ENCODE peak calls at places on chromosomes 3 and 15, in six cellular contexts. R, D, T, B, Q and Y are unnamed samples.
A peak's percentile ranks its signal among the peaks of the same experiment; 100 is the strongest.

GRCh38 chr3:120435621-120436020 is 15.2 kb downstream of the FSTL1 start:
- DNase-seq in R (no peak), D (no peak), T (no peak), B (no peak), Q (no peak), Y (no peak)

GRCh38 chr3:52299815-52300611 is 12.4 kb downstream of the GLYCTK start:
- DNase-seq in R (peak; percentile 28), D (no peak), T (no peak), B (no peak), Q (no peak), Y (peak; percentile 71)

GRCh38 chr3:193826126-193826795 is 233.3 kb downstream of the OPA1 start:
- DNase-seq in R (peak; percentile 7), D (no peak), T (peak; percentile 33), B (no peak), Q (no peak), Y (no peak)

GRCh38 chr3:5053021-5053831 is 68.9 kb upstream of the ARL8B start:
- DNase-seq in R (peak; percentile 67), D (no peak), T (no peak), B (no peak), Q (no peak), Y (no peak)

GRCh38 chr3:35679409-35680080 is 40.2 kb downstream of the ARPP21 start:
- DNase-seq in R (no peak), D (no peak), T (no peak), B (no peak), Q (no peak), Y (no peak)

GRCh38 chr3:127286571-127287140 is 1.2 kb downstream of the PRR20G start:
- DNase-seq in R (peak; percentile 6), D (no peak), T (no peak), B (no peak), Q (no peak), Y (no peak)

GRCh38 chr3:31066999-31067398 is 172.5 kb upstream of the GADL1 start:
- DNase-seq in R (no peak), D (no peak), T (no peak), B (no peak), Q (no peak), Y (no peak)

GRCh38 chr3:49654955-49655556 is 19.1 kb upstream of the APEH start:
- DNase-seq in R (no peak), D (no peak), T (no peak), B (no peak), Q (no peak), Y (no peak)

GRCh38 chr15:71294636-71295241 is 179.5 kb downstream of the THSD4 start:
- DNase-seq in R (no peak), D (no peak), T (no peak), B (no peak), Q (no peak), Y (no peak)

GRCh38 chr15:100124936-100125626 is 216.7 kb downstream of the ADAMTS17 start:
- DNase-seq in R (no peak), D (no peak), T (no peak), B (no peak), Q (no peak), Y (no peak)

GRCh38 chr3:112464264-112464663 is 35.0 kb downstream of the BTLA start:
- DNase-seq in R (peak; percentile 87), D (peak; percentile 67), T (no peak), B (no peak), Q (no peak), Y (peak; percentile 40)

GRCh38 chr15:33451385-33451784 is 140.6 kb downstream of the RYR3 start:
- DNase-seq in R (no peak), D (no peak), T (no peak), B (no peak), Q (no peak), Y (no peak)

GRCh38 chr15:71295242-71296031 is 180.2 kb downstream of the THSD4 start:
- DNase-seq in R (peak; percentile 96), D (no peak), T (no peak), B (no peak), Q (no peak), Y (no peak)

GRCh38 chr3:37129871-37130270 is 44.5 kb downstream of the LRRFIP2 start:
- DNase-seq in R (no peak), D (no peak), T (no peak), B (no peak), Q (no peak), Y (no peak)